ENCODE peak calls at places on chromosome 18, in four cellular contexts. One of them, this sample, is unnamed.

GRCh38 chr18:51437280-51438271 is 240.1 kb upstream of the MEX3C start:
- DNase-seq in K562: no peak
- DNase-seq in GM12878: no peak
- DNase-seq in IMR-90: no peak
- DNase-seq in this sample: no peak

GRCh38 chr18:54958711-54959625 is at the start of gene CCDC68:
- DNase-seq in K562: peak; percentile 33
- DNase-seq in GM12878: no peak
- DNase-seq in IMR-90: no peak
- DNase-seq in this sample: no peak

GRCh38 chr18:48777737-48778111 is 173.0 kb downstream of the SMAD7 start:
- DNase-seq in GM12878: no peak
- DNase-seq in K562: no peak
- DNase-seq in IMR-90: no peak
- DNase-seq in this sample: no peak

GRCh38 chr18:23943104-23943503 is 71.5 kb upstream of the TTC39C start:
- DNase-seq in GM12878: peak; percentile 68
- DNase-seq in IMR-90: no peak
- DNase-seq in K562: no peak
- DNase-seq in this sample: no peak

GRCh38 chr18:75828379-75828778 is 400.9 kb upstream of the SMIM21 start:
- DNase-seq in K562: no peak
- DNase-seq in GM12878: no peak
- DNase-seq in IMR-90: no peak
- DNase-seq in this sample: no peak

GRCh38 chr18:49021076-49021432 is 70.3 kb upstream of the SMAD7 start:
- DNase-seq in K562: no peak
- DNase-seq in GM12878: no peak
- DNase-seq in IMR-90: no peak
- DNase-seq in this sample: no peak

GRCh38 chr18:51132256-51132935 is 65.1 kb downstream of the MEX3C start:
- DNase-seq in IMR-90: no peak
- DNase-seq in K562: no peak
- DNase-seq in GM12878: no peak
- DNase-seq in this sample: no peak

GRCh38 chr18:28065793-28066186 is 111.1 kb downstream of the CDH2 start:
- DNase-seq in IMR-90: no peak
- DNase-seq in GM12878: no peak
- DNase-seq in K562: no peak
- DNase-seq in this sample: no peak

GRCh38 chr18:8750954-8751415 is 45.6 kb downstream of the MTCL1 start:
- DNase-seq in IMR-90: peak; percentile 96
- DNase-seq in K562: no peak
- DNase-seq in GM12878: no peak
- DNase-seq in this sample: no peak

GRCh38 chr18:7000484-7001096 is 117.0 kb downstream of the LAMA1 start:
- DNase-seq in K562: no peak
- DNase-seq in IMR-90: peak; percentile 19
- DNase-seq in GM12878: no peak
- DNase-seq in this sample: no peak

GRCh38 chr18:59049726-59050660 is 89.7 kb upstream of the SEC11C start:
- DNase-seq in GM12878: no peak
- DNase-seq in K562: no peak
- DNase-seq in IMR-90: no peak
- DNase-seq in this sample: peak; percentile 55
- TF ChIP-seq CHD1 in GM12878: no peak
- TF ChIP-seq CHD1 in K562: no peak
- TF ChIP-seq CHD1 in IMR-90: no peak
- TF ChIP-seq CHD1 in this sample: no peak

DNA sequence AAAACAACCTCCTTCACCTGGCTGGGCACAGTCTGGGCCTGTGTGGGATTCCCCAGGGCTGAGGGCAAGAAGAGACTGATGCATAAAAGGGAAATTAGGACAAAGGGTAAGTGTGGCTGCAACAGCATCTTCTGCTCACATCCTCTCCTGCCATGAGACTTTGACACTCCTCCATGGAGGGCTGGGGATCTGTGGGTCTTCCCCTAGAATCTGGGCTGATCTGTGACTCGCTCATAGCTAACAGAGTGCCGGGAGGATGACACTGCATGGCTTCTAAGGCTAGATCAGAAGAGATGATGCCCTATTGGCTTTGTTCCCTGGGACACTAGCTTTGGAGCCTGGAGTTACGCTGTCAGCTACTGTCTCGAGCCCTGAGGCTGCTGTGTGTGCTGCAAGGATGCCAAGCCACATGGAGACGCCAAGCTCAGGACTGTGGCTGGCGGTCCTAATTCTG is 24.3 kb downstream of the MOCOS start:
- DNase-seq in K562: no peak
- DNase-seq in IMR-90: peak; percentile 66
- DNase-seq in GM12878: peak; percentile 12
- DNase-seq in this sample: no peak
- TF ChIP-seq CHD1 in K562: no peak
- TF ChIP-seq CHD1 in IMR-90: no peak
- TF ChIP-seq CHD1 in GM12878: no peak
- TF ChIP-seq CHD1 in this sample: no peak

DNA sequence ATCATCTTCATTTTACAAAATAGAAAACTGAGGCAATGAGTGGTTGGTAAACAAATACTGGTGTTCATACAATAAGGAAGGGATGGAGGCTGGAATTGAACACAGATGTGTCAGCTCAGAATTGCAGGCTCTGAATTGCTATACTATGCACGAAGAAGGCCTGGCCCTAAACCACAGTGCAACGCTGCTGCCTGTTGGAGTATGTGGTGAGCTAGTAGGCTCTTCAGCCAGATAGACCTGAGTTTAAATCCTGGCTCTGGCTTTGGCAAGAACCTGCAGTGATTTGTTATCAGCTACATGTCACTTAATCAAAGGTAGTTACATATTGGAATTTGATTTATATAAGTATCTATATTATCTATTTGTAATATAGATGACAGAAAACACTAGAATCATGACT is 1602.4 kb upstream of the CELF4 start:
- DNase-seq in GM12878: no peak
- DNase-seq in IMR-90: no peak
- DNase-seq in K562: no peak
- DNase-seq in this sample: no peak
- TF ChIP-seq CHD1 in GM12878: no peak
- TF ChIP-seq CHD1 in IMR-90: no peak
- TF ChIP-seq CHD1 in K562: no peak
- TF ChIP-seq CHD1 in this sample: no peak

GRCh38 chr18:41144444-41144843 is 810.6 kb upstream of the PIK3C3 start:
- DNase-seq in IMR-90: peak; percentile 82
- DNase-seq in GM12878: no peak
- DNase-seq in K562: no peak
- DNase-seq in this sample: no peak
- TF ChIP-seq CHD1 in IMR-90: no peak
- TF ChIP-seq CHD1 in GM12878: no peak
- TF ChIP-seq CHD1 in K562: no peak
- TF ChIP-seq CHD1 in this sample: no peak

GRCh38 chr18:57631697-57632096 is 10.1 kb upstream of the NARS1 start:
- DNase-seq in GM12878: no peak
- DNase-seq in IMR-90: no peak
- DNase-seq in K562: no peak
- DNase-seq in this sample: no peak
- TF ChIP-seq CHD1 in GM12878: no peak
- TF ChIP-seq CHD1 in IMR-90: no peak
- TF ChIP-seq CHD1 in K562: no peak
- TF ChIP-seq CHD1 in this sample: no peak

GRCh38 chr18:47174545-47175116 is 1.5 kb downstream of the IER3IP1 start:
- DNase-seq in GM12878: no peak
- DNase-seq in IMR-90: no peak
- DNase-seq in K562: no peak
- DNase-seq in this sample: no peak
- TF ChIP-seq CHD1 in GM12878: no peak
- TF ChIP-seq CHD1 in IMR-90: no peak
- TF ChIP-seq CHD1 in K562: no peak
- TF ChIP-seq CHD1 in this sample: no peak

GRCh38 chr18:11982981-11983380 is 1.7 kb downstream of the IMPA2 start:
- DNase-seq in IMR-90: no peak
- DNase-seq in K562: no peak
- DNase-seq in GM12878: no peak
- DNase-seq in this sample: no peak
- TF ChIP-seq CHD1 in IMR-90: no peak
- TF ChIP-seq CHD1 in K562: no peak
- TF ChIP-seq CHD1 in GM12878: no peak
- TF ChIP-seq CHD1 in this sample: no peak

DNA sequence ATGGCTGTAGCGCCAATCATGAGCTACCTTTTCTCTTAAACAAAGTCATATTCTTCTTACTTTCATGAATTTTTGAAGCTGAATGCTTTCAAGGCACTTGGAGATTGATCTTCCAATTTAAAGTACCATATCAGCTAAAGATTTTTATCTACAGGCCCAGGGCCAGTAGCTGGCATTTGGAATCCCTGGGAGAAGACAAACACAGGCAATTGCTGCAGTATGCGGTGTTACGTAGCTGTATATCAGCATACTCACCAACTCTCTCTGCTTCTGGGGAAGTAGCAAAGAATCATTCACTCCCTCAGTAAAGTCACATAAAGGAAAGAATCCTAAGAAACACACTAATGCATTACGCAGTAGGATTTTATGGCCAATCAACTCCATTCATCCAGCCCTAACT is 202.3 kb downstream of the DLGAP1 start:
- DNase-seq in K562: no peak
- DNase-seq in GM12878: no peak
- DNase-seq in IMR-90: no peak
- DNase-seq in this sample: no peak
- TF ChIP-seq CHD1 in K562: no peak
- TF ChIP-seq CHD1 in GM12878: no peak
- TF ChIP-seq CHD1 in IMR-90: no peak
- TF ChIP-seq CHD1 in this sample: no peak